ENCODE peak calls at places on chromosomes 4 and X, in four cellular contexts. G is H1, X is endothelial cell of umbilical vein, I is fibroblast of lung. T is an unnamed sample.

GRCh38 chr4:143771269-143771668 is 70.8 kb upstream of the FREM3 start:
- DNase-seq in G (no peak), X (no peak), I (no peak), T (no peak)

GRCh38 chr4:24002641-24002966 is 112.8 kb upstream of the PPARGC1A start:
- DNase-seq in G (no peak), X (no peak), I (no peak), T (no peak)

GRCh38 chr4:67875011-67875410 is 8.8 kb downstream of the TMPRSS11D start:
- DNase-seq in G (no peak), X (no peak), I (no peak), T (no peak)

GRCh38 chrX:153519569-153520285 is 2.3 kb downstream of the ATP2B3 start:
- DNase-seq in G (no peak), X (no peak), I (peak; percentile 64), T (no peak)

GRCh38 chr4:81891005-81891795 is 419.5 kb upstream of the RASGEF1B start:
- DNase-seq in G (no peak), X (no peak), I (no peak), T (no peak)

GRCh38 chr4:167595898-167596297 is 361.6 kb upstream of the SPOCK3 start:
- DNase-seq in G (no peak), X (no peak), I (no peak), T (no peak)

GRCh38 chr4:153156263-153156662 is 48.0 kb upstream of the TRIM2 start:
- DNase-seq in G (no peak), X (no peak), I (peak; percentile 5), T (no peak)

GRCh38 chr4:70943115-70943514 is 40.9 kb downstream of the MOB1B start:
- DNase-seq in G (no peak), X (no peak), I (no peak), T (no peak)

GRCh38 chrX:153744210-153745066 is 19.6 kb upstream of the PLXNB3 start:
- DNase-seq in G (peak; percentile 78), X (peak; percentile 10), I (no peak), T (no peak)

GRCh38 chr4:53654300-53654758 is 63.0 kb upstream of the LNX1 start:
- DNase-seq in G (no peak), X (no peak), I (peak; percentile 84), T (no peak)

GRCh38 chr4:132203618-132204017 is 945.5 kb upstream of the PCDH10 start:
- DNase-seq in G (no peak), X (no peak), I (no peak), T (no peak)

GRCh38 chrX:102833136-102833535 is 103.9 kb upstream of the RAB40AL start:
- DNase-seq in G (no peak), X (no peak), I (peak; percentile 66), T (no peak)

GRCh38 chr4:6172927-6173200 is 27.5 kb downstream of the JAKMIP1 start:
- DNase-seq in G (no peak), X (no peak), I (no peak), T (no peak)

GRCh38 chr4:152448038-152448437 is 87.9 kb downstream of the FBXW7 start:
- DNase-seq in G (no peak), X (no peak), I (no peak), T (no peak)

GRCh38 chr4:53703267-53703655 is 112.0 kb upstream of the LNX1 start:
- DNase-seq in G (no peak), X (no peak), I (no peak), T (no peak)

GRCh38 chrX:120310861-120311631 is at the start of gene TMEM255A:
- DNase-seq in G (peak; percentile 56), X (no peak), I (peak; percentile 14), T (no peak)

GRCh38 chr4:33715996-33716395 is 2528.3 kb downstream of the ARAP2 start:
- DNase-seq in G (no peak), X (no peak), I (peak; percentile 89), T (no peak)

GRCh38 chr4:162865102-162865501 is 301.6 kb downstream of the NAF1 start:
- DNase-seq in G (no peak), X (no peak), I (no peak), T (no peak)

GRCh38 chr4:186161138-186161537 is 30.2 kb upstream of the CYP4V2 start:
- DNase-seq in G (no peak), X (no peak), I (no peak), T (no peak)

GRCh38 chrX:71532753-71533425 is at the start of gene OGT:
- DNase-seq in G (peak; percentile 80), X (peak; percentile 93), I (peak; percentile 98), T (peak; percentile 91)
- H3K27ac ChIP-seq in G (peak within 1 kb of the TSS; percentile 97), X (peak within 1 kb of the TSS; percentile 63), I (peak within 1 kb of the TSS; percentile 84), T (peak within 1 kb of the TSS; percentile 83)

DNA sequence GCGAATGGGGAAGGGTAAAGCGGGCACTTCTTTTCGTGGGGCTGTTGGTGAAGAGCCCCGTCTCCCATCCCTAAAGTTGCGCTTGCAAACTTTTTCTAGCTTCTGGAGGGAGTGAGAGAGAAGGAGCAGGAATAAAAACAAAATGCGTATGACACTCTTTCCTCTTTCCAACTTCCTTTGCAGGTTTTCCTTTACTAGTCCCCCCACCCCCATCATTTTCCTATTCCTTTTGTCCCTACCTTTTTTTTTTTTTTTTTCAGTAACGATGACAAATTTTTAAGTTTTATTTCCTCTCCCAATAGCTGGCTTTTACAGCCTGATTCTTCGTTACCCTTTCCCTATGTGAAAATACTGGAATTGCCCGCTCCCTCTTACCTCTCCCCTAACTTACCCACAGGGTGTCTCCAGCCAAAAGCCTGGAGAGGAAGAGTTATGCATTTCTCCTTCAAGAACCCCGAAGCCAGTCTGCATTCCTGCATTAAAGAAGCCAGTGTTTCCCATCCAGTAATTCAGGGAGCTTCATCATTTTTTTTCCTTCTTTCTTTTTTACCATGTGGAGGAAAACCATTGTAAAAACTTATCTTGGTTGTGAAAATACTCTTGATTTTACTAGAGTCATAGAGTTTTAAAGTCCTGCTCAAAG is 647 bp upstream of the ARSJ start:
- DNase-seq in G (no peak), X (peak; percentile 55), I (peak; percentile 68), T (no peak)
- H3K9ac ChIP-seq in G (peak overlapping the region; percentile 56), X (peak overlapping the region; percentile 93), I (peak overlapping the region; percentile 89), T (no peak overlapping the region)

DNA sequence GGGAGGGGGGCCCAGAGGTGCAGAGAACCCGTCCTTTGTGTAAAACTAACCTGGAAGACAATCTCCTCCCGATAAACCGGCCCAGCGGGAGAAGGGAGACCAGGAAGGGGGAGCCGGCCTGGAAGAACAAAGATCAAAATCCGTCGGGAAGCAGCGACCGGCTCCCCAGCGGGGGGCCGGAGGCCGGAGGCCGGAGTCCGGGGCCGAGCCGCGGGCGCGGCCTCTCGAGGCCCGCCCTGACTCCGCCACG is 552 bp downstream of the ZDHHC9 start:
- DNase-seq in G (peak; percentile 52), X (peak; percentile 3), I (no peak), T (no peak)
- H3K27ac ChIP-seq in G (no peak overlapping the region), X (peak overlapping the region; percentile 59), I (peak overlapping the region; percentile 76), T (no peak overlapping the region)

GRCh38 chr4:108950158-108950915 is 187.5 kb upstream of the ETNPPL start:
- DNase-seq in G (no peak), X (no peak), I (peak; percentile 8), T (no peak)
- H3K9ac ChIP-seq in G (no peak overlapping the region), X (no peak overlapping the region), I (no peak overlapping the region), T (no peak overlapping the region)

DNA sequence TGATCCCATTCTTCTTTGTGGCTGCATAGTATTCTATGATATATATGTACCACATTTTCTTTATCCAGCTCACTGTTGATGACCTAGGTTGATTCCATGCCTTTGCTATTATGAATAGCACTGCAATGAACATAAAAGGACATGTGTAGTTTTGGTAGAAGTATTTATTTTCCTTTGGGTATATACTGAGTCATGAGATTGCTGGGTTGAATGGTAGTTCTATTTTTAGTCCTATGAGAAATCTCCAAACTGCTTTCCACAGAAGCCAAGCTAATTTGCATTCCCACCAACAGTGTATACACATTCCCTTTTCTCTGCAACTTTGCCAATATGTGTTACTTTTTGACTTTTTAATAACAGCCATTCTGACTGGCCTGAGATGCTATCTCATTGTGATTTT is 278.3 kb downstream of the PCDH18 start:
- DNase-seq in G (no peak), X (no peak), I (peak; percentile 83), T (no peak)
- H3K27ac ChIP-seq in G (no peak overlapping the region), X (no peak overlapping the region), I (no peak overlapping the region), T (no peak overlapping the region)

DNA sequence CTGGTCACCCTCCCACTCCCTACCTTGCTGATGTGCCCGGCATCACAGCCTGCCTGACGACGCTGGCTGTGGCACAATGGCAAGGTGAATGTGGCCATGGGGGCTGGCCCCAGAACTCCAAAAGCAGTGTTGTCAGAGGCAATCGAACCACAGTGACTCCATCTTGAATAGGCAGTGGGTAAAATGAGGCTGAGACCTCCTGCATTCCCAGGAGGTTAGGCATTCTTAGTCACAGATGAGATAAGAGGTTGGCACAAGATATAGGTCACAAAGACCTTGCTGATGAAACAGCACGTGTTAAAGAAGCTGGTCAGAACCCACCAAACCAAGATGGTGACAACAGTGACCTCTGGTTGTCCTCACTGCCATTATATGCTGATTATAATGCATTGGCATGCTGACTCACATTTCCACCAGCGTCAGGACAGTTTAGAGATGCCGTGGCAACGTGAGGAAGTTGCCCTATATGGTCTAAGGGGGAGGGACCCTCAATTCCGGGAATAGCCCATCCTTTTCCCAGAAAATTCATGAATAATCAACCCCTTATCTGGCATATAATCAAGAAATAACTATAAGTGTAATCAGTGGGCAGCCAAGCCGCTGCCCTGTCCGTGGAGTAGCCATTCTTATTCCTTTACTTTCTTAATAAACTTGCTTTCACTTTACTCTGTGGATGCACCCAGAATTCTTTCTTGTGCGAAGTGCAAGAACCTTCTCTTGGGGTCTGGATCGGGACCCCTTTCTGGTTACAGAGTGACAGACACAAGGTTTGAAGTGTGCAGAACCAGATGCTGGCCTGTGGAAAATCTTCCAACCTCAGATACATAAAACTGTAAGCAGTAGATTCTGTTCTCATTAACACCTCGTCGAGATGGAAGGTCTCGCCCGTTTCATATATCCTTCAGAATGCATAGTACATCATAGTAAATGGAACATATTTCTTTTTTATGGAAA is 26.8 kb upstream of the CLDN24 start:
- DNase-seq in G (no peak), X (peak; percentile 76), I (peak; percentile 96), T (no peak)
- H3K9ac ChIP-seq in G (no peak overlapping the region), X (no peak overlapping the region), I (peak overlapping the region; percentile 8), T (no peak overlapping the region)

GRCh38 chr4:25949166-25949748 is 35.2 kb downstream of the SMIM20 start:
- DNase-seq in G (no peak), X (no peak), I (no peak), T (no peak)
- H3K27ac ChIP-seq in G (no peak overlapping the region), X (no peak overlapping the region), I (no peak overlapping the region), T (no peak overlapping the region)

T was measured in SK-N-MC.